ENCODE peak calls at places on chromosomes 13 and 19, in nine cellular contexts. One of them, this sample, is unnamed.

GRCh38 chr19:3969435-3970312 is 1.2 kb downstream of the DAPK3 start:
- DNase-seq in adrenal gland: no peak
- DNase-seq in GM12892: no peak
- DNase-seq in stomach: peak
- DNase-seq in lower leg skin: peak
- DNase-seq in breast epithelium: peak
- DNase-seq in ovary: peak
- DNase-seq in prostate gland: no peak
- DNase-seq in body of pancreas: no peak
- DNase-seq in this sample: no peak

GRCh38 chr13:87954116-87954515 is 282.9 kb downstream of the SLITRK5 start:
- DNase-seq in adrenal gland: no peak
- DNase-seq in prostate gland: no peak
- DNase-seq in body of pancreas: no peak
- DNase-seq in ovary: no peak
- DNase-seq in lower leg skin: no peak
- DNase-seq in stomach: no peak
- DNase-seq in breast epithelium: no peak
- DNase-seq in GM12892: no peak
- DNase-seq in this sample: no peak

GRCh38 chr19:33434886-33435705 is 61.6 kb downstream of the CEBPG start:
- DNase-seq in ovary: no peak
- DNase-seq in lower leg skin: no peak
- DNase-seq in stomach: no peak
- DNase-seq in prostate gland: no peak
- DNase-seq in body of pancreas: no peak
- DNase-seq in breast epithelium: no peak
- DNase-seq in adrenal gland: no peak
- DNase-seq in GM12892: no peak
- DNase-seq in this sample: no peak

GRCh38 chr13:43865892-43866291 is 13.6 kb downstream of the CCDC122 start:
- DNase-seq in body of pancreas: no peak
- DNase-seq in prostate gland: no peak
- DNase-seq in adrenal gland: no peak
- DNase-seq in GM12892: no peak
- DNase-seq in breast epithelium: no peak
- DNase-seq in ovary: no peak
- DNase-seq in stomach: no peak
- DNase-seq in lower leg skin: no peak
- DNase-seq in this sample: no peak

GRCh38 chr19:54462713-54463530 is 656 bp downstream of the LENG9 start:
- DNase-seq in GM12892: no peak
- DNase-seq in lower leg skin: peak
- DNase-seq in body of pancreas: peak
- DNase-seq in stomach: peak
- DNase-seq in prostate gland: peak
- DNase-seq in breast epithelium: peak
- DNase-seq in ovary: peak
- DNase-seq in adrenal gland: peak
- DNase-seq in this sample: peak

GRCh38 chr13:48769107-48769704 is 115.5 kb downstream of the CYSLTR2 start:
- DNase-seq in lower leg skin: peak
- DNase-seq in GM12892: peak
- DNase-seq in breast epithelium: peak
- DNase-seq in ovary: peak
- DNase-seq in body of pancreas: peak
- DNase-seq in prostate gland: peak
- DNase-seq in stomach: peak
- DNase-seq in adrenal gland: peak
- DNase-seq in this sample: peak

GRCh38 chr19:48754950-48755645 is at the start of gene FGF21:
- DNase-seq in adrenal gland: no peak
- DNase-seq in GM12892: no peak
- DNase-seq in stomach: no peak
- DNase-seq in lower leg skin: no peak
- DNase-seq in breast epithelium: no peak
- DNase-seq in ovary: no peak
- DNase-seq in body of pancreas: no peak
- DNase-seq in prostate gland: no peak
- DNase-seq in this sample: no peak

GRCh38 chr13:59320021-59320420 is 843.7 kb downstream of the DIAPH3 start:
- DNase-seq in lower leg skin: no peak
- DNase-seq in stomach: no peak
- DNase-seq in breast epithelium: no peak
- DNase-seq in ovary: no peak
- DNase-seq in prostate gland: no peak
- DNase-seq in body of pancreas: no peak
- DNase-seq in adrenal gland: no peak
- DNase-seq in GM12892: no peak
- DNase-seq in this sample: no peak

GRCh38 chr19:1384085-1384462 is 367 bp downstream of the NDUFS7 start:
- DNase-seq in prostate gland: no peak
- DNase-seq in ovary: no peak
- DNase-seq in breast epithelium: no peak
- DNase-seq in body of pancreas: no peak
- DNase-seq in adrenal gland: no peak
- DNase-seq in stomach: no peak
- DNase-seq in lower leg skin: no peak
- DNase-seq in GM12892: no peak
- DNase-seq in this sample: no peak

GRCh38 chr13:20939662-20940061 is 37.1 kb upstream of the XPO4 start:
- DNase-seq in body of pancreas: no peak
- DNase-seq in GM12892: no peak
- DNase-seq in prostate gland: no peak
- DNase-seq in adrenal gland: no peak
- DNase-seq in stomach: no peak
- DNase-seq in lower leg skin: no peak
- DNase-seq in ovary: no peak
- DNase-seq in breast epithelium: no peak
- DNase-seq in this sample: no peak

GRCh38 chr13:41942462-41943094 is 18.3 kb downstream of the VWA8 start:
- DNase-seq in stomach: no peak
- DNase-seq in prostate gland: no peak
- DNase-seq in breast epithelium: no peak
- DNase-seq in GM12892: no peak
- DNase-seq in ovary: no peak
- DNase-seq in body of pancreas: no peak
- DNase-seq in adrenal gland: peak
- DNase-seq in lower leg skin: no peak
- DNase-seq in this sample: no peak

GRCh38 chr19:36750066-36750691 is 22.4 kb downstream of the ZNF850 start:
- DNase-seq in ovary: no peak
- DNase-seq in body of pancreas: no peak
- DNase-seq in stomach: no peak
- DNase-seq in breast epithelium: no peak
- DNase-seq in prostate gland: no peak
- DNase-seq in GM12892: no peak
- DNase-seq in lower leg skin: no peak
- DNase-seq in adrenal gland: no peak
- DNase-seq in this sample: no peak

GRCh38 chr19:2495130-2495641 is 19.3 kb downstream of the GADD45B start:
- DNase-seq in lower leg skin: peak
- DNase-seq in adrenal gland: peak
- DNase-seq in stomach: peak
- DNase-seq in ovary: peak
- DNase-seq in prostate gland: peak
- DNase-seq in body of pancreas: peak
- DNase-seq in GM12892: peak
- DNase-seq in breast epithelium: peak
- DNase-seq in this sample: peak

GRCh38 chr19:11505504-11506100 is at the start of gene ZNF653:
- DNase-seq in adrenal gland: peak
- DNase-seq in stomach: peak
- DNase-seq in GM12892: peak
- DNase-seq in prostate gland: peak
- DNase-seq in lower leg skin: peak
- DNase-seq in body of pancreas: peak
- DNase-seq in ovary: peak
- DNase-seq in breast epithelium: peak
- DNase-seq in this sample: peak
- TF ChIP-seq POLR2A in adrenal gland: no peak
- TF ChIP-seq POLR2A in stomach: no peak
- TF ChIP-seq POLR2A in GM12892: peak
- TF ChIP-seq POLR2A in prostate gland: peak
- TF ChIP-seq POLR2A in lower leg skin: no peak
- TF ChIP-seq POLR2A in body of pancreas: peak
- TF ChIP-seq POLR2A in ovary: peak
- TF ChIP-seq POLR2A in breast epithelium: no peak
- TF ChIP-seq POLR2A in this sample: peak

DNA sequence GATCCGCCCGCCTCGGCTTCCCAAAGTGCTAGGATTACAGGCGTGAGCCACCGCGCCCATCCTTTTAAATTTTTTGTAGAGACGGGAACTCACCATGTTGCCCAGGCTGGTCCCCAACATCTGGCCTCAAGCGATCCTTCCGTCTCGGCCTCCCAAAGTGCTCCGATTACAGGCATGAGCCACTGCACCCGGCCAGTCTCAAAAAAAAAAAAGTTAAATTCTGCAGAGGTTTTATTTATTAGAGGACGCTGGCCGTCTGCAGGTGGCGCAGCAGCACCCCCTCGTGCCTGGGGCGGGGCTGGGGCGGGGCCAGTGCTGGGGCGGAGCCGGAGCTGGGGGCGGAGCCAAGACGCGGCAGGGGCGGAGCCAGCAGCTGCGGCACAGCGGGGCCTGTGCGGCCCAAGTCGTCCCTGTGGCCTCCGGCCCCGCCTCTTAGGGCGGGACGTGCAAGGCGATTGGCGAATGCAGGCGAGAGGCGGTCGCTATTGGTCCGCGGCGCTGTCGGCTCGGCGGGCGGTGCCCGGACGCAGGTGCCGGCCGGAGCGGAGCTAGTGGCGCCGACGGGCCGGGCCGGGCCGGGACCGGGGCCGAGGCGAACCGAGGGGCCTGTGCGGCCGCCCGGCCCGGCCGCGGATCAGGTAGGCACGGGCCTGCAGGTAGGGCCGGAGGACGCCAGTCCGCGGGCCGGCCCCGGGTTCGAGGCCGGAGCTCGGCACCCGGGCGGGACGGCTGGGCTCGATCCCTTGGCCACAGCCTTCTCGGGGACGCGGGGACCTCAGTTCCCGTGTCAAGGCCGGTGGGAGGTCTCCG is at the start of gene MARCHF2:
- DNase-seq in breast epithelium: peak
- DNase-seq in GM12892: peak
- DNase-seq in prostate gland: peak
- DNase-seq in ovary: peak
- DNase-seq in stomach: peak
- DNase-seq in lower leg skin: peak
- DNase-seq in adrenal gland: peak
- DNase-seq in body of pancreas: peak
- DNase-seq in this sample: peak
- TF ChIP-seq POLR2A in breast epithelium: no peak
- TF ChIP-seq POLR2A in GM12892: peak
- TF ChIP-seq POLR2A in prostate gland: no peak
- TF ChIP-seq POLR2A in ovary: peak
- TF ChIP-seq POLR2A in stomach: no peak
- TF ChIP-seq POLR2A in lower leg skin: no peak
- TF ChIP-seq POLR2A in adrenal gland: no peak
- TF ChIP-seq POLR2A in body of pancreas: peak
- TF ChIP-seq POLR2A in this sample: no peak

DNA sequence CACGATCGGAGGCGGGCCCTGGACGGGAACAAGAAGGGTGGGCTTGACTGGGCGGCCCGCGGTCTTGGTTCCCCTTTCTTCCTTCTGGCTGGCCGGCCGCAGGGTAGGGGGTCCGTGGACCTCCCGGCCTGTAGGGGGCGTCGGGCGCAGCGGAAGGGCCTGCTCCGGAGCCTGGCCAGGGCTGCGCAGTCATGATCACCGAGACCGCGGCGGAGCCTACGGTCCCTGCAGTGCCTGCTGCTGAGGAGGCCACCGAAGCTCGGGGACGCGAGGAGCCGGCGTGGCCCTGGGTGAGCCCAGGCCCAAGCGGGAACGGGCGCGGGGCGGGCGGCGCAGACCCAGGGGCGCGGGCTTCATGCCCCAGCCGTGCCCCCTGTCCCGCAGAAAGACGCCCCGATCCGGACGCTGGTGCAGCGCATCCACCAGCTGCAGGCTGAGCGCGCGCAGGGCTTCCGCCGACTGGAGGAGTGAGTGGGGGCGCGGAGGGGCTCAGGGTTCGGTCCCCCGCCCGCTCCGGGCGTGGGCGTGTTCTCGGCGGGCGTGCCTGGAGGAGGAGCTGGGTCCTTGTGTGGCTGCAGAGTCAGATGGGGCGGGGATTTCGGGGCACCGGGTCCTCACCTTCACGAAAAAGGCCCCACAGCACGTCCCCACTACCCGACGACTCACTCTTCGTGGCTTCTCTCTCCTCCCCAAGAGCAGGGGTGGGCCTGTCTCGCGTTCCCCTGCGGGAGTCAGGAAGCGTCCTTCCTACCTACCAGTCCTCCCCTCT is at the start of gene REX1BD:
- DNase-seq in stomach: peak
- DNase-seq in lower leg skin: peak
- DNase-seq in GM12892: peak
- DNase-seq in prostate gland: peak
- DNase-seq in body of pancreas: peak
- DNase-seq in adrenal gland: peak
- DNase-seq in breast epithelium: peak
- DNase-seq in ovary: peak
- DNase-seq in this sample: peak
- TF ChIP-seq POLR2A in stomach: no peak
- TF ChIP-seq POLR2A in lower leg skin: no peak
- TF ChIP-seq POLR2A in GM12892: peak
- TF ChIP-seq POLR2A in prostate gland: peak
- TF ChIP-seq POLR2A in body of pancreas: peak
- TF ChIP-seq POLR2A in adrenal gland: peak
- TF ChIP-seq POLR2A in breast epithelium: no peak
- TF ChIP-seq POLR2A in ovary: peak
- TF ChIP-seq POLR2A in this sample: peak

DNA sequence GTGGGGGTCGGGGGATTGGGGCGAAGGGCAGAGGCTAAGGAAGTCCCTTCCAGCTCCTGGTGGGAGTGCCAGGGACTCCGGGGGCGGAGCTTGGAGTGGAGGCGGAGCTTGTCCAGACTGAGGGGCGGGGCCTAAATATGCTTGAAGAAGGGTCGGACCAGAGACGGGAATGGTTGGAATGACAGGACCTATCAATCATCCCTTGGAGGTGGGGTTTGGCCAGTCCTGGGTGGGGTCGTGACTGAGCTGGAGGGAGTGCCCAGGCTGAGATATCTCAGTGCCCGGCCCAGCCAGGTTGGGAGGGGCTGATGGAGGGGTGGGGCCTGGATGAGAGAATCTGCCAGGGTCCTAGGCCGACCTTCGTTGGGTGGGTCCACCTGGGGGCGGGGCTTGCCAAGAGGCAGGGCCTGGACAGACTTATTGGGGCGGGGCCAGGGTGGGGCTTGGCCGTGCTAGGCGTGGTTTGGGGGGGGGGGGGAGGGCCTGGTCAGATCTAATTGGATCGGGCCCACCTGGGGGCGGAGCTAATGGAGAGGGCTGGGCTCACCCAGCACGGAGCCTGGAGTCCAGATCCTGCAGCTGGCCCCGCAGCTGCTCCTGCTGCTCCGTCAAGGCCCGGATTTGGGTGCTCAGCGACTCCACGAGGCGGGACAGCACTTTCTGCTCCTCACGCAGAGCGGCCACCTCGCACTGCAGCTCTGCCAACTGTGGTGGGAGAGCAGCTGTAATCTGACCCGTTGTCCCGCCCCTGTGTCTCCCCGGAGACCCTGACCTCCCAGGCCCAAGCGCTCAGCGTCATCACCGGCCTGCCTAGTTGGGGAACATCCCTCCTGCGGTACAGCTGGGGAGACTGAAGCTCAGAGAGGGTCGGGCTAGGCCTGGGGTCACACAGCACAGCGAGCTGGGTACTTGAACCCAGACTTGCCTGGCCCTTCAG is 2.6 kb upstream of the WIZ start:
- DNase-seq in adrenal gland: peak
- DNase-seq in prostate gland: peak
- DNase-seq in GM12892: no peak
- DNase-seq in breast epithelium: peak
- DNase-seq in ovary: peak
- DNase-seq in lower leg skin: peak
- DNase-seq in body of pancreas: peak
- DNase-seq in stomach: peak
- DNase-seq in this sample: peak
- TF ChIP-seq POLR2A in adrenal gland: peak
- TF ChIP-seq POLR2A in prostate gland: peak
- TF ChIP-seq POLR2A in GM12892: no peak
- TF ChIP-seq POLR2A in breast epithelium: no peak
- TF ChIP-seq POLR2A in ovary: peak
- TF ChIP-seq POLR2A in lower leg skin: no peak
- TF ChIP-seq POLR2A in body of pancreas: peak
- TF ChIP-seq POLR2A in stomach: no peak
- TF ChIP-seq POLR2A in this sample: no peak